ENCODE peak calls at places on chromosome 10, in six cellular contexts. One of them, this sample, is unnamed.

GRCh38 chr10:73597346-73597745 is 6.2 kb upstream of the USP54 start:
- DNase-seq in stimulated activated CD8-positive, alpha-beta memory T cell treated with anti-CD3 and anti-CD28 coated beads, Interleukin-15, amount 100 ng/mL, for 24 hours: no peak
- DNase-seq in EL: peak
- DNase-seq in osteocyte: no peak
- DNase-seq in BJ: no peak
- DNase-seq in thoracic aorta: no peak
- DNase-seq in this sample: no peak

GRCh38 chr10:119805702-119806230 is 66.9 kb downstream of the MCMBP start:
- DNase-seq in EL: no peak
- DNase-seq in BJ: no peak
- DNase-seq in stimulated activated CD8-positive, alpha-beta memory T cell treated with anti-CD3 and anti-CD28 coated beads, Interleukin-15, amount 100 ng/mL, for 24 hours: no peak
- DNase-seq in osteocyte: no peak
- DNase-seq in thoracic aorta: no peak
- DNase-seq in this sample: no peak

GRCh38 chr10:33509231-33509871 is 174.9 kb upstream of the NRP1 start:
- DNase-seq in stimulated activated CD8-positive, alpha-beta memory T cell treated with anti-CD3 and anti-CD28 coated beads, Interleukin-15, amount 100 ng/mL, for 24 hours: no peak
- DNase-seq in thoracic aorta: peak
- DNase-seq in EL: peak
- DNase-seq in osteocyte: no peak
- DNase-seq in BJ: peak
- DNase-seq in this sample: no peak

GRCh38 chr10:90775351-90776028 is 82.3 kb downstream of the HTR7 start:
- DNase-seq in BJ: no peak
- DNase-seq in EL: peak
- DNase-seq in thoracic aorta: no peak
- DNase-seq in osteocyte: no peak
- DNase-seq in stimulated activated CD8-positive, alpha-beta memory T cell treated with anti-CD3 and anti-CD28 coated beads, Interleukin-15, amount 100 ng/mL, for 24 hours: no peak
- DNase-seq in this sample: no peak

GRCh38 chr10:28915989-28916588 is 238.8 kb downstream of the BAMBI start:
- DNase-seq in osteocyte: no peak
- DNase-seq in thoracic aorta: no peak
- DNase-seq in BJ: no peak
- DNase-seq in EL: no peak
- DNase-seq in stimulated activated CD8-positive, alpha-beta memory T cell treated with anti-CD3 and anti-CD28 coated beads, Interleukin-15, amount 100 ng/mL, for 24 hours: no peak
- DNase-seq in this sample: no peak

GRCh38 chr10:3427846-3428442 is 255.4 kb upstream of the PITRM1 start:
- DNase-seq in thoracic aorta: no peak
- DNase-seq in osteocyte: no peak
- DNase-seq in BJ: no peak
- DNase-seq in EL: no peak
- DNase-seq in stimulated activated CD8-positive, alpha-beta memory T cell treated with anti-CD3 and anti-CD28 coated beads, Interleukin-15, amount 100 ng/mL, for 24 hours: no peak
- DNase-seq in this sample: no peak

GRCh38 chr10:6048281-6049030 is 13.7 kb downstream of the IL2RA start:
- DNase-seq in stimulated activated CD8-positive, alpha-beta memory T cell treated with anti-CD3 and anti-CD28 coated beads, Interleukin-15, amount 100 ng/mL, for 24 hours: no peak
- DNase-seq in thoracic aorta: no peak
- DNase-seq in osteocyte: peak
- DNase-seq in BJ: no peak
- DNase-seq in EL: no peak
- DNase-seq in this sample: no peak

GRCh38 chr10:77905086-77905735 is 21.3 kb downstream of the DLG5 start:
- DNase-seq in stimulated activated CD8-positive, alpha-beta memory T cell treated with anti-CD3 and anti-CD28 coated beads, Interleukin-15, amount 100 ng/mL, for 24 hours: no peak
- DNase-seq in thoracic aorta: no peak
- DNase-seq in osteocyte: no peak
- DNase-seq in BJ: no peak
- DNase-seq in EL: no peak
- DNase-seq in this sample: no peak

GRCh38 chr10:86244296-86244695 is 122.3 kb downstream of the GRID1 start:
- DNase-seq in thoracic aorta: no peak
- DNase-seq in EL: no peak
- DNase-seq in stimulated activated CD8-positive, alpha-beta memory T cell treated with anti-CD3 and anti-CD28 coated beads, Interleukin-15, amount 100 ng/mL, for 24 hours: no peak
- DNase-seq in osteocyte: no peak
- DNase-seq in BJ: no peak
- DNase-seq in this sample: no peak

GRCh38 chr10:76397957-76398665 is 966.7 kb downstream of the LRMDA start:
- DNase-seq in osteocyte: no peak
- DNase-seq in BJ: no peak
- DNase-seq in stimulated activated CD8-positive, alpha-beta memory T cell treated with anti-CD3 and anti-CD28 coated beads, Interleukin-15, amount 100 ng/mL, for 24 hours: no peak
- DNase-seq in EL: no peak
- DNase-seq in thoracic aorta: no peak
- DNase-seq in this sample: no peak

GRCh38 chr10:124089859-124090258 is 3.5 kb downstream of the CHST15 start:
- DNase-seq in EL: no peak
- DNase-seq in osteocyte: no peak
- DNase-seq in thoracic aorta: no peak
- DNase-seq in BJ: no peak
- DNase-seq in stimulated activated CD8-positive, alpha-beta memory T cell treated with anti-CD3 and anti-CD28 coated beads, Interleukin-15, amount 100 ng/mL, for 24 hours: no peak
- DNase-seq in this sample: no peak

GRCh38 chr10:86655173-86655540 is 810 bp downstream of the OPN4 start:
- DNase-seq in osteocyte: no peak
- DNase-seq in EL: no peak
- DNase-seq in BJ: no peak
- DNase-seq in thoracic aorta: no peak
- DNase-seq in stimulated activated CD8-positive, alpha-beta memory T cell treated with anti-CD3 and anti-CD28 coated beads, Interleukin-15, amount 100 ng/mL, for 24 hours: no peak
- DNase-seq in this sample: no peak

GRCh38 chr10:118692911-118693310 is 61.9 kb downstream of the CACUL1 start:
- DNase-seq in thoracic aorta: no peak
- DNase-seq in BJ: peak
- DNase-seq in osteocyte: no peak
- DNase-seq in stimulated activated CD8-positive, alpha-beta memory T cell treated with anti-CD3 and anti-CD28 coated beads, Interleukin-15, amount 100 ng/mL, for 24 hours: no peak
- DNase-seq in EL: peak
- DNase-seq in this sample: no peak

GRCh38 chr10:20822825-20823224 is 74.3 kb downstream of the NEBL start:
- DNase-seq in EL: no peak
- DNase-seq in osteocyte: no peak
- DNase-seq in stimulated activated CD8-positive, alpha-beta memory T cell treated with anti-CD3 and anti-CD28 coated beads, Interleukin-15, amount 100 ng/mL, for 24 hours: no peak
- DNase-seq in thoracic aorta: no peak
- DNase-seq in BJ: no peak
- DNase-seq in this sample: no peak

GRCh38 chr10:5861269-5862031 is 28.2 kb downstream of the ANKRD16 start:
- DNase-seq in osteocyte: no peak
- DNase-seq in stimulated activated CD8-positive, alpha-beta memory T cell treated with anti-CD3 and anti-CD28 coated beads, Interleukin-15, amount 100 ng/mL, for 24 hours: no peak
- DNase-seq in EL: peak
- DNase-seq in BJ: peak
- DNase-seq in thoracic aorta: no peak
- DNase-seq in this sample: no peak

GRCh38 chr10:15209827-15210509 is 41.5 kb upstream of the NMT2 start:
- DNase-seq in BJ: no peak
- DNase-seq in thoracic aorta: peak
- DNase-seq in stimulated activated CD8-positive, alpha-beta memory T cell treated with anti-CD3 and anti-CD28 coated beads, Interleukin-15, amount 100 ng/mL, for 24 hours: peak
- DNase-seq in EL: peak
- DNase-seq in osteocyte: peak
- DNase-seq in this sample: no peak

GRCh38 chr10:44323838-44324237 is 61.1 kb downstream of the CXCL12 start:
- DNase-seq in BJ: no peak
- DNase-seq in EL: no peak
- DNase-seq in stimulated activated CD8-positive, alpha-beta memory T cell treated with anti-CD3 and anti-CD28 coated beads, Interleukin-15, amount 100 ng/mL, for 24 hours: no peak
- DNase-seq in thoracic aorta: no peak
- DNase-seq in osteocyte: peak
- DNase-seq in this sample: peak

GRCh38 chr10:110717830-110718595 is 73.9 kb downstream of the RBM20 start:
- DNase-seq in thoracic aorta: no peak
- DNase-seq in osteocyte: no peak
- DNase-seq in EL: no peak
- DNase-seq in stimulated activated CD8-positive, alpha-beta memory T cell treated with anti-CD3 and anti-CD28 coated beads, Interleukin-15, amount 100 ng/mL, for 24 hours: no peak
- DNase-seq in BJ: no peak
- DNase-seq in this sample: no peak

GRCh38 chr10:87641065-87641464 is 18.6 kb upstream of the PAPSS2 start:
- DNase-seq in stimulated activated CD8-positive, alpha-beta memory T cell treated with anti-CD3 and anti-CD28 coated beads, Interleukin-15, amount 100 ng/mL, for 24 hours: no peak
- DNase-seq in BJ: no peak
- DNase-seq in EL: no peak
- DNase-seq in thoracic aorta: no peak
- DNase-seq in osteocyte: no peak
- DNase-seq in this sample: no peak

GRCh38 chr10:89129850-89130396 is 77.2 kb downstream of the CH25H start:
- DNase-seq in stimulated activated CD8-positive, alpha-beta memory T cell treated with anti-CD3 and anti-CD28 coated beads, Interleukin-15, amount 100 ng/mL, for 24 hours: no peak
- DNase-seq in EL: peak
- DNase-seq in osteocyte: no peak
- DNase-seq in BJ: peak
- DNase-seq in thoracic aorta: no peak
- DNase-seq in this sample: no peak

GRCh38 chr10:3895045-3895609 is 110.1 kb upstream of the KLF6 start:
- DNase-seq in stimulated activated CD8-positive, alpha-beta memory T cell treated with anti-CD3 and anti-CD28 coated beads, Interleukin-15, amount 100 ng/mL, for 24 hours: no peak
- DNase-seq in BJ: no peak
- DNase-seq in thoracic aorta: no peak
- DNase-seq in osteocyte: no peak
- DNase-seq in EL: peak
- DNase-seq in this sample: no peak

GRCh38 chr10:308572-309085 is 173.4 kb downstream of the ZMYND11 start:
- DNase-seq in BJ: no peak
- DNase-seq in thoracic aorta: no peak
- DNase-seq in EL: no peak
- DNase-seq in osteocyte: no peak
- DNase-seq in stimulated activated CD8-positive, alpha-beta memory T cell treated with anti-CD3 and anti-CD28 coated beads, Interleukin-15, amount 100 ng/mL, for 24 hours: no peak
- DNase-seq in this sample: no peak

GRCh38 chr10:114271014-114271778 is 32.1 kb downstream of the VWA2 start:
- DNase-seq in osteocyte: no peak
- DNase-seq in EL: no peak
- DNase-seq in thoracic aorta: no peak
- DNase-seq in stimulated activated CD8-positive, alpha-beta memory T cell treated with anti-CD3 and anti-CD28 coated beads, Interleukin-15, amount 100 ng/mL, for 24 hours: no peak
- DNase-seq in BJ: no peak
- DNase-seq in this sample: no peak

GRCh38 chr10:74072503-74072902 is 74.6 kb downstream of the VCL start:
- DNase-seq in stimulated activated CD8-positive, alpha-beta memory T cell treated with anti-CD3 and anti-CD28 coated beads, Interleukin-15, amount 100 ng/mL, for 24 hours: no peak
- DNase-seq in EL: no peak
- DNase-seq in thoracic aorta: no peak
- DNase-seq in BJ: no peak
- DNase-seq in osteocyte: no peak
- DNase-seq in this sample: no peak

GRCh38 chr10:11012880-11013279 is 4.8 kb upstream of the CELF2 start:
- DNase-seq in osteocyte: no peak
- DNase-seq in thoracic aorta: no peak
- DNase-seq in EL: no peak
- DNase-seq in stimulated activated CD8-positive, alpha-beta memory T cell treated with anti-CD3 and anti-CD28 coated beads, Interleukin-15, amount 100 ng/mL, for 24 hours: no peak
- DNase-seq in BJ: no peak
- DNase-seq in this sample: no peak

GRCh38 chr10:18071591-18071990 is 68.6 kb upstream of the CACNB2 start:
- DNase-seq in BJ: no peak
- DNase-seq in thoracic aorta: no peak
- DNase-seq in EL: peak
- DNase-seq in osteocyte: no peak
- DNase-seq in stimulated activated CD8-positive, alpha-beta memory T cell treated with anti-CD3 and anti-CD28 coated beads, Interleukin-15, amount 100 ng/mL, for 24 hours: no peak
- DNase-seq in this sample: no peak

GRCh38 chr10:16809074-16809718 is 8.0 kb downstream of the RSU1 start:
- DNase-seq in stimulated activated CD8-positive, alpha-beta memory T cell treated with anti-CD3 and anti-CD28 coated beads, Interleukin-15, amount 100 ng/mL, for 24 hours: no peak
- DNase-seq in osteocyte: no peak
- DNase-seq in EL: peak
- DNase-seq in BJ: no peak
- DNase-seq in thoracic aorta: no peak
- DNase-seq in this sample: no peak

GRCh38 chr10:113297226-113297625 is 255.6 kb upstream of the HABP2 start:
- DNase-seq in thoracic aorta: no peak
- DNase-seq in stimulated activated CD8-positive, alpha-beta memory T cell treated with anti-CD3 and anti-CD28 coated beads, Interleukin-15, amount 100 ng/mL, for 24 hours: no peak
- DNase-seq in EL: peak
- DNase-seq in BJ: peak
- DNase-seq in osteocyte: no peak
- DNase-seq in this sample: no peak

GRCh38 chr10:116974442-116975005 is 30.5 kb downstream of the SHTN1 start:
- DNase-seq in stimulated activated CD8-positive, alpha-beta memory T cell treated with anti-CD3 and anti-CD28 coated beads, Interleukin-15, amount 100 ng/mL, for 24 hours: no peak
- DNase-seq in osteocyte: no peak
- DNase-seq in BJ: peak
- DNase-seq in thoracic aorta: no peak
- DNase-seq in EL: peak
- DNase-seq in this sample: no peak

GRCh38 chr10:97362310-97363033 is 27.9 kb upstream of the FRAT2 start:
- DNase-seq in stimulated activated CD8-positive, alpha-beta memory T cell treated with anti-CD3 and anti-CD28 coated beads, Interleukin-15, amount 100 ng/mL, for 24 hours: no peak
- DNase-seq in BJ: no peak
- DNase-seq in EL: no peak
- DNase-seq in thoracic aorta: no peak
- DNase-seq in osteocyte: no peak
- DNase-seq in this sample: no peak

GRCh38 chr10:122490786-122491680 is 29.7 kb downstream of the HTRA1 start:
- DNase-seq in thoracic aorta: no peak
- DNase-seq in stimulated activated CD8-positive, alpha-beta memory T cell treated with anti-CD3 and anti-CD28 coated beads, Interleukin-15, amount 100 ng/mL, for 24 hours: no peak
- DNase-seq in BJ: no peak
- DNase-seq in EL: no peak
- DNase-seq in osteocyte: no peak
- DNase-seq in this sample: no peak

GRCh38 chr10:113056468-113057021 is 106.5 kb downstream of the TCF7L2 start:
- DNase-seq in BJ: no peak
- DNase-seq in EL: peak
- DNase-seq in osteocyte: no peak
- DNase-seq in stimulated activated CD8-positive, alpha-beta memory T cell treated with anti-CD3 and anti-CD28 coated beads, Interleukin-15, amount 100 ng/mL, for 24 hours: no peak
- DNase-seq in thoracic aorta: no peak
- DNase-seq in this sample: no peak

GRCh38 chr10:125023269-125023668 is 81.3 kb downstream of the ZRANB1 start:
- DNase-seq in osteocyte: no peak
- DNase-seq in BJ: no peak
- DNase-seq in EL: no peak
- DNase-seq in thoracic aorta: no peak
- DNase-seq in stimulated activated CD8-positive, alpha-beta memory T cell treated with anti-CD3 and anti-CD28 coated beads, Interleukin-15, amount 100 ng/mL, for 24 hours: no peak
- DNase-seq in this sample: no peak

GRCh38 chr10:10870523-10871241 is 147.0 kb upstream of the CELF2 start:
- DNase-seq in stimulated activated CD8-positive, alpha-beta memory T cell treated with anti-CD3 and anti-CD28 coated beads, Interleukin-15, amount 100 ng/mL, for 24 hours: no peak
- DNase-seq in BJ: no peak
- DNase-seq in thoracic aorta: no peak
- DNase-seq in EL: no peak
- DNase-seq in osteocyte: no peak
- DNase-seq in this sample: no peak

GRCh38 chr10:101839421-101840063 is 4.1 kb downstream of the KCNIP2 start:
- DNase-seq in stimulated activated CD8-positive, alpha-beta memory T cell treated with anti-CD3 and anti-CD28 coated beads, Interleukin-15, amount 100 ng/mL, for 24 hours: peak
- DNase-seq in BJ: no peak
- DNase-seq in EL: peak
- DNase-seq in thoracic aorta: no peak
- DNase-seq in osteocyte: no peak
- DNase-seq in this sample: no peak

GRCh38 chr10:79404231-79404609 is 41.2 kb downstream of the ZCCHC24 start:
- DNase-seq in thoracic aorta: no peak
- DNase-seq in stimulated activated CD8-positive, alpha-beta memory T cell treated with anti-CD3 and anti-CD28 coated beads, Interleukin-15, amount 100 ng/mL, for 24 hours: no peak
- DNase-seq in osteocyte: no peak
- DNase-seq in BJ: peak
- DNase-seq in EL: peak
- DNase-seq in this sample: no peak

GRCh38 chr10:103204353-103205255 is 11.5 kb upstream of the NT5C2 start:
- DNase-seq in osteocyte: no peak
- DNase-seq in BJ: no peak
- DNase-seq in EL: no peak
- DNase-seq in stimulated activated CD8-positive, alpha-beta memory T cell treated with anti-CD3 and anti-CD28 coated beads, Interleukin-15, amount 100 ng/mL, for 24 hours: no peak
- DNase-seq in thoracic aorta: no peak
- DNase-seq in this sample: no peak

GRCh38 chr10:118769898-118770600 is 15.3 kb upstream of the CACUL1 start:
- DNase-seq in thoracic aorta: no peak
- DNase-seq in stimulated activated CD8-positive, alpha-beta memory T cell treated with anti-CD3 and anti-CD28 coated beads, Interleukin-15, amount 100 ng/mL, for 24 hours: no peak
- DNase-seq in osteocyte: peak
- DNase-seq in BJ: no peak
- DNase-seq in EL: no peak
- DNase-seq in this sample: peak

This sample was measured in vagina.